ENCODE peak calls at places on chromosomes 7 and 10, in four cellular contexts. H is HCT116, E is heart left ventricle, S is IMR-90. D is an unnamed sample.
A peak's percentile ranks its signal among the peaks of the same experiment; 100 is the strongest.

GRCh38 chr7:33108591-33108930 is 643 bp downstream of the RP9 start:
- DNase-seq in E (no peak), S (no peak), H (no peak), D (no peak)

GRCh38 chr10:114102253-114102652 is 58.6 kb downstream of the ADRB1 start:
- DNase-seq in E (no peak), S (peak; percentile 8), H (no peak), D (no peak)

GRCh38 chr10:52609071-52609470 is 163.5 kb downstream of the MBL2 start:
- DNase-seq in S (peak; percentile 15), E (no peak), H (no peak), D (no peak)

GRCh38 chr10:63866075-63866746 is 345.0 kb downstream of the REEP3 start:
- DNase-seq in H (peak; percentile 56), E (no peak), S (peak; percentile 47), D (peak; percentile 69)

GRCh38 chr7:137458399-137458798 is 114.9 kb upstream of the PTN start:
- DNase-seq in S (no peak), E (no peak), H (no peak), D (peak; percentile 20)

GRCh38 chr7:73312831-73313520 is 4.3 kb upstream of the NSUN5 start:
- DNase-seq in S (no peak), E (no peak), H (no peak), D (no peak)

GRCh38 chr7:81036041-81036440 is 117.2 kb upstream of the SEMA3C start:
- DNase-seq in S (no peak), E (no peak), H (no peak), D (no peak)

GRCh38 chr10:132290631-132291030 is 17.1 kb downstream of the STK32C start:
- DNase-seq in E (peak; percentile 52), H (no peak), S (no peak), D (no peak)

GRCh38 chr7:78535655-78536054 is 737.1 kb downstream of the PHTF2 start:
- DNase-seq in H (no peak), S (no peak), E (no peak), D (no peak)

GRCh38 chr10:17820943-17821342 is 11.8 kb downstream of the MRC1 start:
- DNase-seq in S (no peak), H (no peak), E (no peak), D (no peak)

GRCh38 chr10:110410329-110411046 is 87.2 kb upstream of the DUSP5 start:
- DNase-seq in S (peak; percentile 98), H (peak; percentile 91), E (no peak), D (peak; percentile 99)

GRCh38 chr7:144074374-144074773 is 4.8 kb downstream of the OR2A25 start:
- DNase-seq in E (no peak), S (no peak), H (no peak), D (no peak)

GRCh38 chr7:157682946-157683239 is 346.1 kb downstream of the DNAJB6 start:
- DNase-seq in E (no peak), S (no peak), H (no peak), D (no peak)

GRCh38 chr10:96417432-96417831 is 58.6 kb upstream of the OPALIN start:
- DNase-seq in H (no peak), S (no peak), E (no peak), D (no peak)

GRCh38 chr10:116444527-116445142 is 17.0 kb downstream of the PNLIPRP3 start:
- DNase-seq in H (peak; percentile 52), E (no peak), S (peak; percentile 31), D (peak; percentile 34)

GRCh38 chr7:55050286-55050685 is 31.5 kb downstream of the EGFR start:
- DNase-seq in S (no peak), E (no peak), H (no peak), D (no peak)

GRCh38 chr7:82975811-82976468 is 186.7 kb downstream of the PCLO start:
- DNase-seq in S (no peak), H (no peak), E (no peak), D (no peak)

GRCh38 chr7:111012152-111012551 is 78.8 kb upstream of the LRRN3 start:
- DNase-seq in S (peak; percentile 36), H (no peak), E (no peak), D (peak; percentile 5)

GRCh38 chr7:97004931-97005763 is at the start of gene DLX6:
- DNase-seq in E (no peak), S (peak; percentile 14), H (no peak), D (peak; percentile 85)

GRCh38 chr7:45001138-45001694 is 1.2 kb downstream of the CCM2 start:
- DNase-seq in E (no peak), S (no peak), H (no peak), D (peak; percentile 51)

GRCh38 chr10:26407406-26407969 is 30.7 kb upstream of the APBB1IP start:
- DNase-seq in S (no peak), E (no peak), H (no peak), D (peak; percentile 14)

DNA sequence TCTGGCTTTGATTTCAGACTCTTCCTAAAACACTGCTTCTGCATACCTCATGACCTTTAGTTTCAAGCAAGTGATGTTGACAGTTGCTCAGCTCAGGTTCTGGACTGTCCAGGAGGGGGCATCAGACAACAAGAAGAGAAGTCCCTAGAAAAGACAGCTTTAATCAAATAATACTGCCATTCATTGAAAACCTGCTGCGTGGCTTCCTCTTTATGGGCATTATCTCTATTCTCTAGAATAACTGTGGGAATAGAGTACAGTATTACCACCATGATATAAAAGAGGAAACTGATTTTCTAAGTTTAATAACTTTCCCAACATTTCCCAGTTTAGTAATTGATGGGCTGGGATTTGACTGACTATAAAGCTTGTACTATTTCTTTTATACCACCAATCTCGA is 170.4 kb downstream of the SNX13 start:
- DNase-seq in E (peak; percentile 28), H (peak; percentile 59), S (peak; percentile 75), D (peak; percentile 42)
- TF ChIP-seq CTCF in E (peak; percentile 69), H (peak; percentile 76), S (peak; percentile 83), D (peak; percentile 79)

GRCh38 chr7:1345796-1346532 is 113.3 kb downstream of the UNCX start:
- DNase-seq in H (no peak), E (peak; percentile 18), S (no peak), D (no peak)

GRCh38 chr7:1343551-1343950 is 110.9 kb downstream of the UNCX start:
- DNase-seq in H (no peak), S (no peak), E (peak; percentile 42), D (no peak)

GRCh38 chr7:1344421-1344820 is 111.7 kb downstream of the UNCX start:
- DNase-seq in S (no peak), H (no peak), E (peak; percentile 14), D (no peak)

GRCh38 chr7:1346533-1346805 is 112.8 kb downstream of the MICALL2 start:
- DNase-seq in H (no peak), E (peak; percentile 40), S (no peak), D (no peak)

GRCh38 chr7:1344981-1345701 is 112.5 kb downstream of the UNCX start:
- DNase-seq in H (no peak), E (peak; percentile 47), S (no peak), D (no peak)
- H3K27ac ChIP-seq in H (no peak overlapping the region), E (no peak overlapping the region), S (no peak overlapping the region), D (no peak overlapping the region)

DNA sequence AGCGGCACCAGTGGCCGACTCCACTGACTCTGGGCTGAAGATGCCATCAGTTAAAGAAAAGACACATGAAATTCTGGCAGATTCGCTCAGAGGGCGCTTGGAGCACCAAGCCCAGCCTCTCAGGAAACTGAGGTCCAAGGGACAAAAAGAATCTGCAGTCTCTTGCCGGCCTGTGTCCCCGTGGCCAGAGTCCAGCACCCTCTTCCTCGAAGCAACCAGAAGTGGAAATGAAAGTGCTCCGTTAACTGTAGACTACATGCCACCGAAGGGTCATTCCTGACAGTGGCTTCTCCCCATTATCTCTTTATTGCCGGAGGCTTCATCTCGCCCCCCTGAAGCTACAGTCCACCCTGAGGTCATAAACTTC is 1.0 kb upstream of the CHST15 start:
- DNase-seq in S (no peak), H (no peak), E (no peak), D (no peak)
- TF ChIP-seq CTCF in S (no peak), H (no peak), E (no peak), D (no peak)

GRCh38 chr7:113774182-113774807 is 144.5 kb downstream of the PPP1R3A start:
- DNase-seq in H (peak; percentile 33), S (peak; percentile 62), E (no peak), D (peak; percentile 20)
- H3K27ac ChIP-seq in H (no peak overlapping the region), S (no peak overlapping the region), E (no peak overlapping the region), D (no peak overlapping the region)

GRCh38 chr7:93551063-93551895 is 23.2 kb downstream of the CALCR start:
- DNase-seq in E (no peak), S (peak; percentile 56), H (peak; percentile 49), D (no peak)
- TF ChIP-seq CTCF in E (peak; percentile 39), S (peak; percentile 60), H (peak; percentile 52), D (peak; percentile 70)

DNA sequence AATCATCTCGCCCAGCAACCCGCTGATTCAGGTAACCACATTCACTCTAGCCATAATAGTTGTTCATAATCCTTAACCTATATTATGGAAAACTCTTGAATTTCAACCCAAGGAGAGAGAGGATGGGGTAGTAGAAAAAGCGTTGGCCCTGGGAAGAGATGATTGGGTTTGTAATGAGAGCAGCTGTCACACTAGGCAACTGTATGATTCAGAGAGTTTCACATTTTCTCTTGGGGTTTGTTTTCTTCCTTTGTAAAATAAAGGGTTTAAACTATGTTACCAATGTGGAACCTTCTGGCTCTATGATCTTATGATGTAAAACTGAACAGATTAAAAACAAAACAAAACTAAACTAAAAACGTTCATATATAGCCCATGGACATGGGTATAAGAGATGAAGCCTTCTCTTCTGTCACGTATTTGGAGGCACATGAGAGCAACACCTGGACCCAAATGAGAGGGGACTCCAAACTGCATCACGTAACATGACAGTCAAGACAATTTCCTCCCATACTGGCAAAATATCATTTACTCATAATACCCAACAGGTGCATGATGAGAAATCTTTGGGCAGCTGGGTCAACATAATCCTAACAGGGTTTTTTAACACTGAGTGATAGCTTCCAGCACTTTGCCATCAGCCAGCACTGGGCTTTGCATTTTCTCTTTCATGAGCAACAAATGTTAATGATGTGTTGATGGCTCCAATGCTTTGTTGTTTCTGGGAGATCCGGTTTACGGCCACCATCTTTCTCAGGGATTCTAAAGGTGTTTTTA is 705.4 kb upstream of the IGFBP3 start:
- DNase-seq in H (no peak), S (no peak), E (no peak), D (no peak)
- H3K27ac ChIP-seq in H (no peak overlapping the region), S (peak overlapping the region; percentile 5), E (no peak overlapping the region), D (no peak overlapping the region)

DNA sequence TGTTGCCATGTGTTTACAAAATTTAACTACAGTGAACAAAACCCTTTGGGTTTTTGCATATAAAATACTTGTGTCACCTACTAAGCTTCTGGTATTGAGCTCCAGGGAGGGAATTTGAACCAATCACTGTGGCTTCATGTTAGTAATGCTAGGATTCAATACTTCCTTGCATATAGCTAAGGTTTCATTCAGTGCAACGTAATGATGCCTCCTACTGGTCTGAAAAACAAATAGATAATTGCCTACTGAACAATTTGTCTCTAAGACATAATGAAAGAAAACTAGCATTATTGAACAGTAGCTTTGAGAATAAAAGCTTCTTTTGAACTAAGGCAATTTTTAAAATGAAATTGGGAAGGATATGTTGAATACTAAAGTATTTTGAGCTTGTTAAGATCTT is 244.4 kb downstream of the ZWINT start:
- DNase-seq in E (no peak), H (no peak), S (no peak), D (no peak)
- TF ChIP-seq CTCF in E (peak; percentile 11), H (no peak), S (no peak), D (no peak)

D was measured in RWPE1.